ENCODE peak calls at places on chromosome 18, in six cellular contexts. H is NCI-H2081, G is stromal cell of bone marrow, S is myocyte, F is WTC11, O is GM04503. C is an unnamed sample.

GRCh38 chr18:44741551-44741950 is 60.9 kb downstream of the SETBP1 start:
- DNase-seq in H (peak; percentile 47), F (no peak), O (no peak), S (no peak), G (no peak), C (no peak)

GRCh38 chr18:5456577-5457466 is 87.0 kb downstream of the EPB41L3 start:
- DNase-seq in H (no peak), G (no peak), F (peak; percentile 35), S (no peak), O (no peak), C (peak; percentile 31)

GRCh38 chr18:27862056-27862682 is 314.8 kb downstream of the CDH2 start:
- DNase-seq in O (no peak), H (peak; percentile 68), S (no peak), F (no peak), G (no peak), C (no peak)

GRCh38 chr18:76405761-76406356 is 89.2 kb downstream of the ZNF516 start:
- DNase-seq in G (no peak), H (peak; percentile 24), O (no peak), F (peak; percentile 60), S (peak; percentile 47), C (peak; percentile 22)

GRCh38 chr18:9852266-9853081 is 33.3 kb upstream of the TXNDC2 start:
- DNase-seq in F (no peak), S (no peak), H (no peak), O (no peak), G (no peak), C (no peak)

GRCh38 chr18:74994502-74995403 is 214.2 kb downstream of the PTGR3 start:
- DNase-seq in F (no peak), S (peak; percentile 51), H (peak; percentile 57), O (no peak), G (no peak), C (no peak)

GRCh38 chr18:23380001-23380550 is 73.0 kb upstream of the RIOK3 start:
- DNase-seq in F (no peak), S (peak; percentile 47), O (no peak), G (no peak), H (no peak), C (no peak)

GRCh38 chr18:44452346-44452745 is 228.3 kb upstream of the SETBP1 start:
- DNase-seq in S (peak; percentile 82), O (no peak), H (no peak), G (peak; percentile 52), F (no peak), C (peak; percentile 32)

GRCh38 chr18:40868110-40868858 is 1086.8 kb upstream of the PIK3C3 start:
- DNase-seq in O (peak; percentile 82), S (peak; percentile 4), F (no peak), H (no peak), G (peak; percentile 72), C (peak; percentile 79)

GRCh38 chr18:13543811-13544732 is 182.3 kb downstream of the FAM210A start:
- DNase-seq in F (no peak), S (no peak), H (no peak), O (no peak), G (no peak), C (no peak)

C was measured in fibroblast of the conjunctiva.